ENCODE peak calls at places on chromosomes 4 and X, in seven cellular contexts. One of them, this sample, is unnamed. For H3K79me1, the result is how much of the 10 kb centered on the place peaks cover.

GRCh38 chr4:24089831-24090531 is 200.1 kb upstream of the PPARGC1A start:
- DNase-seq in IMR-90: peak
- DNase-seq in mesenchymal stem cell: peak
- DNase-seq in neuronal stem cell: no peak
- DNase-seq in H9: no peak
- DNase-seq in H1: no peak
- DNase-seq in trophoblast cell: no peak
- DNase-seq in this sample: no peak

GRCh38 chr4:8540586-8540985 is 39.6 kb upstream of the GPR78 start:
- DNase-seq in IMR-90: no peak
- DNase-seq in mesenchymal stem cell: no peak
- DNase-seq in neuronal stem cell: no peak
- DNase-seq in H9: no peak
- DNase-seq in H1: no peak
- DNase-seq in trophoblast cell: no peak
- DNase-seq in this sample: no peak

GRCh38 chrX:41684138-41684537 is 4.6 kb upstream of the GPR34 start:
- DNase-seq in IMR-90: peak
- DNase-seq in mesenchymal stem cell: no peak
- DNase-seq in neuronal stem cell: no peak
- DNase-seq in H9: no peak
- DNase-seq in H1: no peak
- DNase-seq in trophoblast cell: no peak
- DNase-seq in this sample: no peak

GRCh38 chrX:20066968-20067708 is 49.6 kb downstream of the MAP7D2 start:
- DNase-seq in IMR-90: peak
- DNase-seq in mesenchymal stem cell: peak
- DNase-seq in neuronal stem cell: no peak
- DNase-seq in H9: no peak
- DNase-seq in H1: no peak
- DNase-seq in trophoblast cell: no peak
- DNase-seq in this sample: peak

GRCh38 chr4:80006935-80007744 is 65.9 kb downstream of the ANTXR2 start:
- DNase-seq in IMR-90: peak
- DNase-seq in mesenchymal stem cell: peak
- DNase-seq in neuronal stem cell: no peak
- DNase-seq in H9: no peak
- DNase-seq in H1: no peak
- DNase-seq in trophoblast cell: no peak
- DNase-seq in this sample: peak

GRCh38 chrX:68831405-68832100 is 2.7 kb downstream of the EFNB1 start:
- DNase-seq in IMR-90: peak
- DNase-seq in mesenchymal stem cell: peak
- DNase-seq in neuronal stem cell: no peak
- DNase-seq in H9: peak
- DNase-seq in H1: peak
- DNase-seq in trophoblast cell: no peak
- DNase-seq in this sample: no peak

GRCh38 chrX:10087391-10087790 is 69.4 kb upstream of the CLCN4 start:
- DNase-seq in IMR-90: no peak
- DNase-seq in mesenchymal stem cell: no peak
- DNase-seq in neuronal stem cell: no peak
- DNase-seq in H9: no peak
- DNase-seq in H1: no peak
- DNase-seq in trophoblast cell: no peak
- DNase-seq in this sample: no peak

GRCh38 chrX:46488712-46489111 is 56.5 kb downstream of the ZNF674 start:
- DNase-seq in IMR-90: no peak
- DNase-seq in mesenchymal stem cell: no peak
- DNase-seq in neuronal stem cell: no peak
- DNase-seq in H9: peak
- DNase-seq in H1: peak
- DNase-seq in trophoblast cell: no peak
- DNase-seq in this sample: no peak

GRCh38 chr4:41361831-41362646 is 105.3 kb downstream of the UCHL1 start:
- DNase-seq in IMR-90: no peak
- DNase-seq in mesenchymal stem cell: peak
- DNase-seq in neuronal stem cell: no peak
- DNase-seq in H9: peak
- DNase-seq in H1: no peak
- DNase-seq in trophoblast cell: no peak
- DNase-seq in this sample: peak

GRCh38 chrX:120562569-120562926 is 1.8 kb upstream of the CUL4B start:
- DNase-seq in IMR-90: no peak
- DNase-seq in mesenchymal stem cell: no peak
- DNase-seq in neuronal stem cell: no peak
- DNase-seq in H9: no peak
- DNase-seq in H1: no peak
- DNase-seq in trophoblast cell: no peak
- DNase-seq in this sample: no peak

GRCh38 chr4:139144161-139144859 is 32.7 kb downstream of the ELF2 start:
- DNase-seq in IMR-90: peak
- DNase-seq in mesenchymal stem cell: peak
- DNase-seq in neuronal stem cell: no peak
- DNase-seq in H9: peak
- DNase-seq in H1: no peak
- DNase-seq in trophoblast cell: no peak
- DNase-seq in this sample: peak

GRCh38 chrX:103685396-103685795 is 1.1 kb downstream of the MORF4L2 start:
- DNase-seq in IMR-90: no peak
- DNase-seq in mesenchymal stem cell: peak
- DNase-seq in neuronal stem cell: no peak
- DNase-seq in H9: no peak
- DNase-seq in H1: no peak
- DNase-seq in trophoblast cell: no peak
- DNase-seq in this sample: no peak

GRCh38 chr4:148075438-148075837 is 343.6 kb downstream of the ARHGAP10 start:
- DNase-seq in IMR-90: no peak
- DNase-seq in mesenchymal stem cell: no peak
- DNase-seq in neuronal stem cell: no peak
- DNase-seq in H9: no peak
- DNase-seq in H1: no peak
- DNase-seq in trophoblast cell: no peak
- DNase-seq in this sample: no peak
- H3K79me1 ChIP-seq in IMR-90: under half
- H3K79me1 ChIP-seq in mesenchymal stem cell: under half
- H3K79me1 ChIP-seq in neuronal stem cell: under half
- H3K79me1 ChIP-seq in H9: under half
- H3K79me1 ChIP-seq in H1: under half
- H3K79me1 ChIP-seq in trophoblast cell: under half
- H3K79me1 ChIP-seq in this sample: under half

DNA sequence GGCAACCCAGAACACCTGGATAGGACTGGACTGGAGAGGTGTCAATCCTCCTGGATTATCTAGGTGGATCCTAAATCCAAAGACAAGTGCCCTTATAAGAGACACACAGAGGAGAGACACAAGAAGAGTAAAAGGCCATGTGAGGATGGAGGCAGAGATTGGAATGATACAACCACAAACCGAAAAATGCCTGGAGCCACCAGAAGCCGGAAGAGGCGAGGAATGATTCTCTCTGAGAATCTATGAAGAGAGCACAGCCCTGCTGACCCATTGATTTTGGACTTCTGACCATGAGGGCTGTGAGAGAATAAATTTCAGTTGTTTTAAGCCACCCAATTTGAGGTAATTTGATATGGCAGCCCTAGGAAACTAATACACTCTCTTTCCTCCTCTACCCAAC is 20.1 kb downstream of the GPC3 start:
- DNase-seq in IMR-90: no peak
- DNase-seq in mesenchymal stem cell: no peak
- DNase-seq in neuronal stem cell: no peak
- DNase-seq in H9: no peak
- DNase-seq in H1: no peak
- DNase-seq in trophoblast cell: no peak
- DNase-seq in this sample: no peak
- H2BK120ac ChIP-seq in IMR-90: no peak
- H2BK120ac ChIP-seq in mesenchymal stem cell: no peak
- H2BK120ac ChIP-seq in neuronal stem cell: no peak
- H2BK120ac ChIP-seq in H9: no peak
- H2BK120ac ChIP-seq in H1: no peak
- H2BK120ac ChIP-seq in trophoblast cell: no peak
- H2BK120ac ChIP-seq in this sample: no peak

DNA sequence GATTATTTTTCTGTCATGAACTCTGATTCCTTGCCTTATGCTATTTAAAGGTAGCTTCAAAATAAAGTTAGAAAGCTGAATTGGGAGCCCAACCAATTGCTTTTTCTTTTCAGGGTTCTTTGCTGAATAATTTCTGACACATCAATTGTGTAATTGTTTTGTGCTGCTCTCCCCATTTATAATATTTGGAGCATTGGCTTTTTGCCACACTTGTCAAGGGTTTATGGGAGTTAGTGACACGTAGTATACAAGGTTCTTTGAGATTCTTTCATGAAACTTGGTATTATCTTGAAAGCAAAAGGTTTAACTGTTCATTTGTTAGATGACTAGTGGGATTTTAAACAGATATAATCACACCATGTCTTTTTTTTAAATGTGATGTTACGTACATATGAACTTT is 80.9 kb downstream of the POLA1 start:
- DNase-seq in IMR-90: no peak
- DNase-seq in mesenchymal stem cell: no peak
- DNase-seq in neuronal stem cell: no peak
- DNase-seq in H9: no peak
- DNase-seq in H1: no peak
- DNase-seq in trophoblast cell: no peak
- DNase-seq in this sample: no peak
- H4K8ac ChIP-seq in IMR-90: no peak
- H4K8ac ChIP-seq in mesenchymal stem cell: no peak
- H4K8ac ChIP-seq in neuronal stem cell: no peak
- H4K8ac ChIP-seq in H9: no peak
- H4K8ac ChIP-seq in H1: no peak
- H4K8ac ChIP-seq in trophoblast cell: no peak
- H4K8ac ChIP-seq in this sample: no peak

DNA sequence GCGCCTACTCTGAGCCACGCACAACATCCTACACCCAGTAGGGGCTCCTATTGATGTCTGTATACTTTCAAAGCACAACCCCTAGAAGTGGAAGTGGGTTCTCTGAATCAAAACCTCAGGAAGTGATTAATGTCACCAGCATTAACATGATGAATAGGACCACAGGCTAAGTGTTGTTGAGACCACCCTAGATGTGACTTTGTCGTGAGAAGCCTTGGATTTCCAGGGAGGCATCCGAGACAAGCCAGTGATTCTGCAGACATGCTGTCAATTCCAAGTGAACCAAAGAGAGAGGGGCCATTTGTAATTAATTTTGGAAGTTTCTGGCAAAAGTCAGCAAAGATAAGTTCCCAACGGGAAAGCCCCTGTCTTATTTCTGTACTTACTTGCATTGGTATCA is 493.0 kb downstream of the ZIC3 start:
- DNase-seq in IMR-90: no peak
- DNase-seq in mesenchymal stem cell: no peak
- DNase-seq in neuronal stem cell: no peak
- DNase-seq in H9: no peak
- DNase-seq in H1: no peak
- DNase-seq in trophoblast cell: no peak
- DNase-seq in this sample: no peak
- H3K79me1 ChIP-seq in IMR-90: under half
- H3K79me1 ChIP-seq in mesenchymal stem cell: under half
- H3K79me1 ChIP-seq in neuronal stem cell: under half
- H3K79me1 ChIP-seq in H9: under half
- H3K79me1 ChIP-seq in H1: under half
- H3K79me1 ChIP-seq in trophoblast cell: under half
- H3K79me1 ChIP-seq in this sample: under half

DNA sequence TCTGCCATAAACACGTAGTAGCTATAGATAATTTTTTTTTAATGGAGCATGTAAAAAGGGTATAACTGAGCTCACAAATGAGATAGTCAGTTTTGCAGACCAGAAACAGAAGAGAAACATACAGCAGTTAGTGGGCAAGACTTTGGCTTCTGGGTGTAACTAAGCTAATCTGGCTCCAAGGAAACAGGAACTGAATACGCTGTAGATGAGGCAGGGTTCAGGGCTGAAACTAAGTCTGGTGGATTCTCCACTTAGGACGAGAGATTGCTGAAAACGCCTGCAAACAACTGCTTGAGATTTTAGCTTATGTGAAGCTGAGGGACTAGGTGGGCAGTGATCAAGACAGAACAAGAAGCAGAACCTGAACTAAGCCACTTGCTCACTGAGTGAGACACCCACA is 91.7 kb downstream of the SMIM20 start:
- DNase-seq in IMR-90: no peak
- DNase-seq in mesenchymal stem cell: no peak
- DNase-seq in neuronal stem cell: no peak
- DNase-seq in H9: no peak
- DNase-seq in H1: no peak
- DNase-seq in trophoblast cell: no peak
- DNase-seq in this sample: no peak
- H2BK120ac ChIP-seq in IMR-90: no peak
- H2BK120ac ChIP-seq in mesenchymal stem cell: no peak
- H2BK120ac ChIP-seq in neuronal stem cell: no peak
- H2BK120ac ChIP-seq in H9: no peak
- H2BK120ac ChIP-seq in H1: no peak
- H2BK120ac ChIP-seq in trophoblast cell: no peak
- H2BK120ac ChIP-seq in this sample: no peak

GRCh38 chrX:78024349-78025108 is 55.1 kb upstream of the PGAM4 start:
- DNase-seq in IMR-90: peak
- DNase-seq in mesenchymal stem cell: peak
- DNase-seq in neuronal stem cell: no peak
- DNase-seq in H9: peak
- DNase-seq in H1: peak
- DNase-seq in trophoblast cell: peak
- DNase-seq in this sample: peak
- H4K8ac ChIP-seq in IMR-90: no peak
- H4K8ac ChIP-seq in mesenchymal stem cell: no peak
- H4K8ac ChIP-seq in neuronal stem cell: no peak
- H4K8ac ChIP-seq in H9: no peak
- H4K8ac ChIP-seq in H1: no peak
- H4K8ac ChIP-seq in trophoblast cell: no peak
- H4K8ac ChIP-seq in this sample: no peak

DNA sequence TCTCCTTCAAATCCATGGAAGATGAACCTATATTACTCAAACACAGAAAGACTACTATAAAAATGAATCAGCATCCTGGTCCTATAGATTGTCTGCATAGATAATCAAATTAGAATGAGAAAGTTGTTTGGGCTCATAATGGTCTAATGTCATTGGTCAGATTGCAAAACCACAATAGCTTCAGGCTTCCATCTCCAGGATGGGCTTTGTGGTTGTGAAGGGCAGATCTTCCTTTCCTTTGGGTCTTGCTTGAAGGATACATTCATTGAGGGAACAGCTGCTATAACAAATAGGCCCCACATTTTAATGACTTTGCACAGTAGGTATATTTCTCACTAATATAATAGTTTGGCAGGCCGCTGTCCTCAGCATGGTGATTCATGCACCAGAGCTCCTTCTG is 94.3 kb downstream of the REPS2 start:
- DNase-seq in IMR-90: no peak
- DNase-seq in mesenchymal stem cell: no peak
- DNase-seq in neuronal stem cell: no peak
- DNase-seq in H9: no peak
- DNase-seq in H1: no peak
- DNase-seq in trophoblast cell: no peak
- DNase-seq in this sample: no peak
- H3K79me1 ChIP-seq in IMR-90: under half
- H3K79me1 ChIP-seq in mesenchymal stem cell: under half
- H3K79me1 ChIP-seq in neuronal stem cell: under half
- H3K79me1 ChIP-seq in H9: under half
- H3K79me1 ChIP-seq in H1: under half
- H3K79me1 ChIP-seq in trophoblast cell: under half
- H3K79me1 ChIP-seq in this sample: under half